ENCODE peak calls at places on chromosome 11, in nine cellular contexts. One of them, this sample, is unnamed.

GRCh38 chr11:19201737-19202605 is at the start of gene CSRP3:
- DNase-seq in esophagus squamous epithelium: no peak
- DNase-seq in mesenchymal stem cell: no peak
- DNase-seq in GM23248: peak; percentile 21
- DNase-seq in cardiac muscle cell: peak; percentile 86
- DNase-seq in CD8-positive, alpha-beta memory T cell: no peak
- DNase-seq in IMR-90: peak; percentile 31
- DNase-seq in adipocyte: no peak
- DNase-seq in DND-41: no peak
- DNase-seq in this sample: no peak

GRCh38 chr11:70712471-70712870 is 314.1 kb downstream of the CTTN start:
- DNase-seq in DND-41: no peak
- DNase-seq in CD8-positive, alpha-beta memory T cell: no peak
- DNase-seq in IMR-90: no peak
- DNase-seq in adipocyte: peak; percentile 14
- DNase-seq in mesenchymal stem cell: no peak
- DNase-seq in GM23248: peak; percentile 32
- DNase-seq in cardiac muscle cell: no peak
- DNase-seq in esophagus squamous epithelium: no peak
- DNase-seq in this sample: no peak

GRCh38 chr11:70076461-70076931 is 1.6 kb upstream of the ANO1 start:
- DNase-seq in adipocyte: no peak
- DNase-seq in esophagus squamous epithelium: no peak
- DNase-seq in mesenchymal stem cell: peak; percentile 58
- DNase-seq in DND-41: no peak
- DNase-seq in cardiac muscle cell: no peak
- DNase-seq in GM23248: no peak
- DNase-seq in IMR-90: no peak
- DNase-seq in CD8-positive, alpha-beta memory T cell: no peak
- DNase-seq in this sample: peak; percentile 85

GRCh38 chr11:665707-666281 is 28.7 kb downstream of the DRD4 start:
- DNase-seq in mesenchymal stem cell: peak; percentile 44
- DNase-seq in GM23248: peak; percentile 91
- DNase-seq in IMR-90: peak; percentile 29
- DNase-seq in esophagus squamous epithelium: no peak
- DNase-seq in cardiac muscle cell: no peak
- DNase-seq in DND-41: no peak
- DNase-seq in CD8-positive, alpha-beta memory T cell: no peak
- DNase-seq in adipocyte: peak; percentile 50
- DNase-seq in this sample: peak; percentile 86

GRCh38 chr11:9973921-9974320 is 310.0 kb downstream of the SWAP70 start:
- DNase-seq in GM23248: peak; percentile 38
- DNase-seq in CD8-positive, alpha-beta memory T cell: no peak
- DNase-seq in mesenchymal stem cell: no peak
- DNase-seq in DND-41: no peak
- DNase-seq in esophagus squamous epithelium: no peak
- DNase-seq in cardiac muscle cell: no peak
- DNase-seq in IMR-90: peak; percentile 53
- DNase-seq in adipocyte: no peak
- DNase-seq in this sample: no peak

GRCh38 chr11:127443297-127443696 is 442.7 kb upstream of the KIRREL3 start:
- DNase-seq in GM23248: no peak
- DNase-seq in mesenchymal stem cell: no peak
- DNase-seq in DND-41: no peak
- DNase-seq in IMR-90: no peak
- DNase-seq in adipocyte: no peak
- DNase-seq in CD8-positive, alpha-beta memory T cell: no peak
- DNase-seq in esophagus squamous epithelium: no peak
- DNase-seq in cardiac muscle cell: no peak
- DNase-seq in this sample: no peak

GRCh38 chr11:107591446-107592236 is 694 bp downstream of the ELMOD1 start:
- DNase-seq in CD8-positive, alpha-beta memory T cell: no peak
- DNase-seq in mesenchymal stem cell: peak; percentile 36
- DNase-seq in esophagus squamous epithelium: no peak
- DNase-seq in GM23248: peak; percentile 70
- DNase-seq in IMR-90: no peak
- DNase-seq in adipocyte: peak; percentile 34
- DNase-seq in DND-41: no peak
- DNase-seq in cardiac muscle cell: peak; percentile 50
- DNase-seq in this sample: peak; percentile 80

GRCh38 chr11:11972148-11972547 is 36.3 kb downstream of the DKK3 start:
- DNase-seq in mesenchymal stem cell: no peak
- DNase-seq in DND-41: no peak
- DNase-seq in IMR-90: no peak
- DNase-seq in GM23248: no peak
- DNase-seq in CD8-positive, alpha-beta memory T cell: no peak
- DNase-seq in cardiac muscle cell: peak; percentile 36
- DNase-seq in esophagus squamous epithelium: no peak
- DNase-seq in adipocyte: no peak
- DNase-seq in this sample: no peak

GRCh38 chr11:19290356-19290755 is 49.6 kb upstream of the E2F8 start:
- DNase-seq in IMR-90: no peak
- DNase-seq in CD8-positive, alpha-beta memory T cell: no peak
- DNase-seq in DND-41: no peak
- DNase-seq in mesenchymal stem cell: peak; percentile 5
- DNase-seq in GM23248: peak; percentile 62
- DNase-seq in adipocyte: no peak
- DNase-seq in cardiac muscle cell: no peak
- DNase-seq in esophagus squamous epithelium: no peak
- DNase-seq in this sample: no peak

GRCh38 chr11:120209750-120210650 is 832 bp upstream of the OAF start:
- DNase-seq in GM23248: peak; percentile 46
- DNase-seq in mesenchymal stem cell: peak; percentile 30
- DNase-seq in IMR-90: no peak
- DNase-seq in adipocyte: peak; percentile 55
- DNase-seq in cardiac muscle cell: no peak
- DNase-seq in esophagus squamous epithelium: no peak
- DNase-seq in CD8-positive, alpha-beta memory T cell: no peak
- DNase-seq in DND-41: no peak
- DNase-seq in this sample: peak; percentile 90

GRCh38 chr11:72625746-72626636 is 48.2 kb downstream of the PDE2A start:
- DNase-seq in IMR-90: peak; percentile 27
- DNase-seq in esophagus squamous epithelium: no peak
- DNase-seq in CD8-positive, alpha-beta memory T cell: no peak
- DNase-seq in mesenchymal stem cell: peak; percentile 79
- DNase-seq in DND-41: no peak
- DNase-seq in cardiac muscle cell: peak; percentile 49
- DNase-seq in GM23248: no peak
- DNase-seq in adipocyte: no peak
- DNase-seq in this sample: no peak

GRCh38 chr11:45369294-45369693 is 83.2 kb upstream of the SYT13 start:
- DNase-seq in CD8-positive, alpha-beta memory T cell: no peak
- DNase-seq in cardiac muscle cell: no peak
- DNase-seq in adipocyte: no peak
- DNase-seq in mesenchymal stem cell: no peak
- DNase-seq in DND-41: no peak
- DNase-seq in IMR-90: no peak
- DNase-seq in esophagus squamous epithelium: no peak
- DNase-seq in GM23248: no peak
- DNase-seq in this sample: no peak

GRCh38 chr11:86947541-86947940 is 7.7 kb downstream of the FZD4 start:
- DNase-seq in CD8-positive, alpha-beta memory T cell: no peak
- DNase-seq in mesenchymal stem cell: no peak
- DNase-seq in GM23248: peak; percentile 68
- DNase-seq in DND-41: no peak
- DNase-seq in adipocyte: no peak
- DNase-seq in IMR-90: peak; percentile 81
- DNase-seq in cardiac muscle cell: no peak
- DNase-seq in esophagus squamous epithelium: no peak
- DNase-seq in this sample: peak; percentile 49

GRCh38 chr11:120385110-120385509 is 48.9 kb downstream of the ARHGEF12 start:
- DNase-seq in DND-41: no peak
- DNase-seq in mesenchymal stem cell: peak; percentile 78
- DNase-seq in esophagus squamous epithelium: no peak
- DNase-seq in CD8-positive, alpha-beta memory T cell: no peak
- DNase-seq in GM23248: no peak
- DNase-seq in cardiac muscle cell: no peak
- DNase-seq in adipocyte: no peak
- DNase-seq in IMR-90: peak; percentile 80
- DNase-seq in this sample: no peak

DNA sequence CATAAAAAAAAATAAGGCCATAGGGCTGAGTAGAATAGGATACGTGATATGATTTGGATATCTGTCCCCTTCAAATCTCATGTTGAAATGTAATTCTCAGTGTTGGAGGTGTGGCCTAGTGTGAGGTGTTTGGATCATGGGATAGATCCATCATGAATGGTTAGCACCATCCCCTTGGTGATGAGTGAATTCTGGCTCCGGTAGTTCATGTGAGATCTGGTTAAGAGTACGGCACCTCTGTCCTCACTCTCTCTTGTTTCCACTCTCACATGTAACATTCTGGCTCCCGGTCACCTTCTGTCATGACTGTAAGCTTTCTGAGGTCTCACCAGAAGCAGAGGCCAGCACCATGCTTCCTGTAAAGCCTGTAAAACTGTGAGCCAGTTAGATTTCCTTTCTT is 45.5 kb downstream of the RAB30 start:
- DNase-seq in adipocyte: no peak
- DNase-seq in cardiac muscle cell: no peak
- DNase-seq in mesenchymal stem cell: no peak
- DNase-seq in CD8-positive, alpha-beta memory T cell: no peak
- DNase-seq in DND-41: no peak
- DNase-seq in IMR-90: no peak
- DNase-seq in esophagus squamous epithelium: no peak
- DNase-seq in GM23248: no peak
- DNase-seq in this sample: no peak
- H3K27me3 ChIP-seq in adipocyte: no peaks in the 10 kb centered on the region
- H3K27me3 ChIP-seq in cardiac muscle cell: no peaks in the 10 kb centered on the region
- H3K27me3 ChIP-seq in mesenchymal stem cell: no peaks in the 10 kb centered on the region
- H3K27me3 ChIP-seq in CD8-positive, alpha-beta memory T cell: no peaks in the 10 kb centered on the region
- H3K27me3 ChIP-seq in DND-41: no peaks in the 10 kb centered on the region
- H3K27me3 ChIP-seq in IMR-90: no peaks in the 10 kb centered on the region
- H3K27me3 ChIP-seq in esophagus squamous epithelium: no peaks in the 10 kb centered on the region
- H3K27me3 ChIP-seq in GM23248: no peaks in the 10 kb centered on the region
- H3K27me3 ChIP-seq in this sample: no peaks in the 10 kb centered on the region

GRCh38 chr11:117613521-117613920 is 183.5 kb downstream of the DSCAML1 start:
- DNase-seq in GM23248: no peak
- DNase-seq in cardiac muscle cell: no peak
- DNase-seq in DND-41: no peak
- DNase-seq in CD8-positive, alpha-beta memory T cell: no peak
- DNase-seq in mesenchymal stem cell: no peak
- DNase-seq in adipocyte: no peak
- DNase-seq in esophagus squamous epithelium: no peak
- DNase-seq in IMR-90: no peak
- DNase-seq in this sample: no peak

GRCh38 chr11:117612111-117612510 is 184.9 kb downstream of the DSCAML1 start:
- DNase-seq in mesenchymal stem cell: no peak
- DNase-seq in adipocyte: no peak
- DNase-seq in esophagus squamous epithelium: no peak
- DNase-seq in CD8-positive, alpha-beta memory T cell: no peak
- DNase-seq in GM23248: no peak
- DNase-seq in IMR-90: no peak
- DNase-seq in DND-41: no peak
- DNase-seq in cardiac muscle cell: no peak
- DNase-seq in this sample: no peak

GRCh38 chr11:117618273-117618672 is 178.7 kb downstream of the DSCAML1 start:
- DNase-seq in CD8-positive, alpha-beta memory T cell: no peak
- DNase-seq in DND-41: no peak
- DNase-seq in esophagus squamous epithelium: no peak
- DNase-seq in mesenchymal stem cell: no peak
- DNase-seq in GM23248: no peak
- DNase-seq in cardiac muscle cell: no peak
- DNase-seq in adipocyte: no peak
- DNase-seq in IMR-90: no peak
- DNase-seq in this sample: no peak

GRCh38 chr11:117616979-117617378 is 180.0 kb downstream of the DSCAML1 start:
- DNase-seq in cardiac muscle cell: no peak
- DNase-seq in CD8-positive, alpha-beta memory T cell: no peak
- DNase-seq in mesenchymal stem cell: no peak
- DNase-seq in DND-41: no peak
- DNase-seq in esophagus squamous epithelium: no peak
- DNase-seq in IMR-90: no peak
- DNase-seq in GM23248: no peak
- DNase-seq in adipocyte: no peak
- DNase-seq in this sample: no peak

DNA sequence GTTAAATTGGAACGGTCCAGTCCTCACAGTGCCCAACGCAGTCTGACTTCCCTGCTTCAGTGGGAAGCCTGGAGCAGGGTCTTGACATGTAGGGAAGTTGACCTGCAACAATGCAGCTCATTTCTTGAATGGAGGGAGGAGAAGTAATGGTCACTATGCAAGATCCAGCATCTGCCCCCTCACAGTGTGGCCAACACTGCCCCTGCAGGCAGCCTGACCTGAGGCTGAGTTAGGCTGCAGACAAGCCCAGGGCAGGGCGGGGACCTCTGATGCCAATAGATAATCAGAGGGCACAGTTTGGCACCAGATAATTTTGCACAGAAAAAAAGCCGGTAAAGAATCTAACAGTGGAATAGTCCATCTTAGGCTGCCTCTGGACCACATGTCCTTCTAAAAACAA is 182.3 kb downstream of the DSCAML1 start:
- DNase-seq in CD8-positive, alpha-beta memory T cell: no peak
- DNase-seq in GM23248: no peak
- DNase-seq in esophagus squamous epithelium: no peak
- DNase-seq in adipocyte: no peak
- DNase-seq in cardiac muscle cell: no peak
- DNase-seq in DND-41: no peak
- DNase-seq in mesenchymal stem cell: no peak
- DNase-seq in IMR-90: no peak
- DNase-seq in this sample: no peak
- H3K27me3 ChIP-seq in CD8-positive, alpha-beta memory T cell: no peaks in the 10 kb centered on the region
- H3K27me3 ChIP-seq in GM23248: peaks cover 20% of the 10 kb centered on the region
- H3K27me3 ChIP-seq in esophagus squamous epithelium: no peaks in the 10 kb centered on the region
- H3K27me3 ChIP-seq in adipocyte: peaks cover 53% of the 10 kb centered on the region
- H3K27me3 ChIP-seq in cardiac muscle cell: no peaks in the 10 kb centered on the region
- H3K27me3 ChIP-seq in DND-41: no peaks in the 10 kb centered on the region
- H3K27me3 ChIP-seq in mesenchymal stem cell: peaks cover 11% of the 10 kb centered on the region
- H3K27me3 ChIP-seq in IMR-90: peaks cover 7% of the 10 kb centered on the region
- H3K27me3 ChIP-seq in this sample: peaks cover 3% of the 10 kb centered on the region

GRCh38 chr11:35136311-35136710 is 2.7 kb upstream of the CD44 start:
- DNase-seq in IMR-90: no peak
- DNase-seq in esophagus squamous epithelium: no peak
- DNase-seq in adipocyte: no peak
- DNase-seq in DND-41: no peak
- DNase-seq in GM23248: no peak
- DNase-seq in mesenchymal stem cell: peak; percentile 7
- DNase-seq in CD8-positive, alpha-beta memory T cell: no peak
- DNase-seq in cardiac muscle cell: no peak
- DNase-seq in this sample: no peak
- H3K27me3 ChIP-seq in IMR-90: no peaks in the 10 kb centered on the region
- H3K27me3 ChIP-seq in esophagus squamous epithelium: no peaks in the 10 kb centered on the region
- H3K27me3 ChIP-seq in adipocyte: no peaks in the 10 kb centered on the region
- H3K27me3 ChIP-seq in DND-41: no peaks in the 10 kb centered on the region
- H3K27me3 ChIP-seq in GM23248: no peaks in the 10 kb centered on the region
- H3K27me3 ChIP-seq in mesenchymal stem cell: no peaks in the 10 kb centered on the region
- H3K27me3 ChIP-seq in CD8-positive, alpha-beta memory T cell: no peaks in the 10 kb centered on the region
- H3K27me3 ChIP-seq in cardiac muscle cell: peaks cover 31% of the 10 kb centered on the region
- H3K27me3 ChIP-seq in this sample: no peaks in the 10 kb centered on the region

DNA sequence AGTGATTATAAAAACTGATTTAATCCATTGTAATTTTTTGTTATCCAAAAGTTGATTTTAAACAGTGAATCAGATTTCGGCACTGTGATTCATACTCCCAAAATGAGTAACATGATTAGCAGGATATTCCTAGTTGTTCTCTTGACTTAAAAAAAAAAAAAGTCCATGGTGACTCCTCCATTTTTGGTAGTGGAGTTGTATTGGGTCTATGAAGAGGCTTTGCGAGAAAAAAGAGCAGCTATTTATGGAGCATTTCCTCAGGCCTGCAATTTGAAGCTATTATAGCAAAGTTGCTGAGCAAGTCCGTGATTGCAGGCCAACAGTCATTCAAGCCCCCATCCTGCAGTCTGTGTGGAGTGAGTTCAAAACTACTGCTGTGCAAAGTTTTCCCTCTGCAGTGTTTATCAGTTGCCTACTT is 28.8 kb downstream of the YAP1 start:
- DNase-seq in IMR-90: peak; percentile 93
- DNase-seq in DND-41: no peak
- DNase-seq in mesenchymal stem cell: peak; percentile 86
- DNase-seq in CD8-positive, alpha-beta memory T cell: no peak
- DNase-seq in cardiac muscle cell: peak; percentile 69
- DNase-seq in adipocyte: peak; percentile 81
- DNase-seq in GM23248: peak; percentile 89
- DNase-seq in esophagus squamous epithelium: no peak
- DNase-seq in this sample: peak; percentile 90
- H3K27me3 ChIP-seq in IMR-90: no peaks in the 10 kb centered on the region
- H3K27me3 ChIP-seq in DND-41: no peaks in the 10 kb centered on the region
- H3K27me3 ChIP-seq in mesenchymal stem cell: no peaks in the 10 kb centered on the region
- H3K27me3 ChIP-seq in CD8-positive, alpha-beta memory T cell: no peaks in the 10 kb centered on the region
- H3K27me3 ChIP-seq in cardiac muscle cell: no peaks in the 10 kb centered on the region
- H3K27me3 ChIP-seq in adipocyte: no peaks in the 10 kb centered on the region
- H3K27me3 ChIP-seq in GM23248: no peaks in the 10 kb centered on the region
- H3K27me3 ChIP-seq in esophagus squamous epithelium: no peaks in the 10 kb centered on the region
- H3K27me3 ChIP-seq in this sample: no peaks in the 10 kb centered on the region

This sample was measured in osteoblast.